ENCODE peak calls at places on chromosomes 16 and 17, in nine cellular contexts. B is AG04449; R is heart right ventricle; L is SHP77; V is activated CD8-positive, alpha-beta memory T cell treated with anti-CD3 and anti-CD28 coated beads, Interleukin-2, amount 50 U/mL, for 4 hours; F is dorsolateral prefrontal cortex; Y is lower lobe of right lung; M is Caki2; Q is HEK293T. X is an unnamed sample.
A peak's percentile ranks its signal among the peaks of the same experiment; 100 is the strongest.

GRCh38 chr17:16066125-16066524 is 66.5 kb downstream of the TTC19 start:
- DNase-seq in B (no peak), R (no peak), L (no peak), V (no peak), F (no peak), Y (no peak), M (no peak), Q (no peak), X (no peak)

GRCh38 chr17:80058311-80058955 is 22.0 kb downstream of the CCDC40 start:
- DNase-seq in B (no peak), R (no peak), L (no peak), V (no peak), F (no peak), Y (no peak), M (no peak), Q (no peak), X (no peak)

GRCh38 chr17:49204521-49204920 is 5.9 kb downstream of the GNGT2 start:
- DNase-seq in B (no peak), R (no peak), L (no peak), V (no peak), F (no peak), Y (no peak), M (no peak), Q (no peak), X (no peak)

GRCh38 chr17:56167491-56167890 is 14.2 kb downstream of the ANKFN1 start:
- DNase-seq in B (no peak), R (no peak), L (no peak), V (no peak), F (no peak), Y (no peak), M (no peak), Q (no peak), X (no peak)

GRCh38 chr17:63113167-63113566 is 147.1 kb downstream of the TANC2 start:
- DNase-seq in B (no peak), R (no peak), L (no peak), V (no peak), F (no peak), Y (no peak), M (no peak), Q (no peak), X (no peak)

GRCh38 chr17:42381898-42382297 is 6.3 kb downstream of the STAT3 start:
- DNase-seq in B (no peak), R (no peak), L (no peak), V (no peak), F (no peak), Y (no peak), M (no peak), Q (no peak), X (no peak)

GRCh38 chr17:16997514-16998429 is 25.9 kb upstream of the TNFRSF13B start:
- DNase-seq in B (no peak), R (no peak), L (no peak), V (peak; percentile 77), F (no peak), Y (no peak), M (no peak), Q (no peak), X (no peak)

GRCh38 chr17:62869885-62870580 is 61.9 kb upstream of the MARCHF10 start:
- DNase-seq in B (peak; percentile 85), R (no peak), L (no peak), V (no peak), F (no peak), Y (no peak), M (no peak), Q (peak; percentile 46), X (no peak)

GRCh38 chr17:50575581-50576210 is 15.2 kb downstream of the CACNA1G start:
- DNase-seq in B (no peak), R (no peak), L (no peak), V (no peak), F (no peak), Y (no peak), M (no peak), Q (no peak), X (peak; percentile 56)

GRCh38 chr16:89338863-89339262 is 121.4 kb downstream of the ZNF778 start:
- DNase-seq in B (no peak), R (no peak), L (no peak), V (no peak), F (no peak), Y (no peak), M (no peak), Q (no peak), X (no peak)

GRCh38 chr17:10674696-10675095 is 17.6 kb upstream of the MYH3 start:
- DNase-seq in B (no peak), R (no peak), L (no peak), V (no peak), F (no peak), Y (no peak), M (no peak), Q (no peak), X (no peak)

GRCh38 chr16:31010539-31010938 is at the start of gene STX1B:
- DNase-seq in B (no peak), R (no peak), L (peak; percentile 58), V (peak; percentile 59), F (peak; percentile 74), Y (no peak), M (no peak), Q (peak; percentile 74), X (no peak)

GRCh38 chr17:29615048-29615385 is 7.7 kb downstream of the CORO6 start:
- DNase-seq in B (no peak), R (no peak), L (no peak), V (peak; percentile 61), F (peak; percentile 70), Y (peak; percentile 79), M (no peak), Q (no peak), X (no peak)

GRCh38 chr17:14334919-14335318 is 34.0 kb downstream of the HS3ST3B1 start:
- DNase-seq in B (no peak), R (peak; percentile 20), L (no peak), V (no peak), F (no peak), Y (no peak), M (no peak), Q (no peak), X (no peak)

GRCh38 chr17:78934681-78935418 is 9.7 kb upstream of the TIMP2 start:
- DNase-seq in B (no peak), R (no peak), L (no peak), V (no peak), F (no peak), Y (no peak), M (no peak), Q (no peak), X (peak; percentile 60)

GRCh38 chr16:68445458-68445857 is 2.9 kb downstream of the SMPD3 start:
- DNase-seq in B (no peak), R (no peak), L (peak; percentile 62), V (no peak), F (peak; percentile 60), Y (no peak), M (no peak), Q (peak; percentile 56), X (no peak)

GRCh38 chr16:85173981-85174751 is 61.9 kb upstream of the CIBAR2 start:
- DNase-seq in B (no peak), R (no peak), L (peak; percentile 91), V (no peak), F (no peak), Y (peak; percentile 42), M (no peak), Q (no peak), X (no peak)

GRCh38 chr17:77395609-77396008 is 254.8 kb downstream of the SEC14L1 start:
- DNase-seq in B (no peak), R (no peak), L (no peak), V (no peak), F (no peak), Y (no peak), M (no peak), Q (no peak), X (no peak)

GRCh38 chr17:47831934-47832327 is 461 bp downstream of the LRRC46 start:
- DNase-seq in B (no peak), R (no peak), L (no peak), V (no peak), F (no peak), Y (no peak), M (no peak), Q (no peak), X (no peak)

GRCh38 chr17:72507370-72507769 is 386.6 kb downstream of the SOX9 start:
- DNase-seq in B (no peak), R (no peak), L (no peak), V (no peak), F (no peak), Y (no peak), M (no peak), Q (no peak), X (no peak)

GRCh38 chr17:57464191-57464864 is 208.0 kb downstream of the MSI2 start:
- DNase-seq in B (no peak), R (peak; percentile 60), L (no peak), V (no peak), F (no peak), Y (no peak), M (no peak), Q (no peak), X (peak; percentile 84)

GRCh38 chr17:35630530-35631148 is 43.5 kb downstream of the AP2B1 start:
- DNase-seq in B (no peak), R (no peak), L (no peak), V (no peak), F (no peak), Y (no peak), M (peak; percentile 32), Q (no peak), X (no peak)

GRCh38 chr16:66563574-66564334 is 2.5 kb upstream of the CMTM1 start:
- DNase-seq in B (no peak), R (no peak), L (no peak), V (no peak), F (no peak), Y (no peak), M (no peak), Q (no peak), X (no peak)

GRCh38 chr17:60744355-60744958 is 66.8 kb downstream of the BCAS3 start:
- DNase-seq in B (no peak), R (no peak), L (no peak), V (no peak), F (no peak), Y (no peak), M (no peak), Q (no peak), X (no peak)

GRCh38 chr17:73645050-73645871 is 1.0 kb upstream of the SDK2 start:
- DNase-seq in B (no peak), R (peak; percentile 31), L (peak; percentile 41), V (peak; percentile 62), F (peak; percentile 67), Y (no peak), M (peak; percentile 66), Q (peak; percentile 69), X (no peak)

GRCh38 chr17:21357696-21358095 is 18.5 kb upstream of the KCNJ12 start:
- DNase-seq in B (no peak), R (no peak), L (no peak), V (no peak), F (no peak), Y (no peak), M (no peak), Q (no peak), X (no peak)

GRCh38 chr16:24478401-24478800 is 61.0 kb upstream of the RBBP6 start:
- DNase-seq in B (no peak), R (no peak), L (no peak), V (no peak), F (no peak), Y (no peak), M (no peak), Q (no peak), X (no peak)

GRCh38 chr16:25176136-25176535 is 40.6 kb upstream of the AQP8 start:
- DNase-seq in B (no peak), R (peak; percentile 5), L (no peak), V (no peak), F (no peak), Y (no peak), M (no peak), Q (no peak), X (no peak)

GRCh38 chr17:63881935-63882601 is at the start of gene GH2:
- DNase-seq in B (no peak), R (peak; percentile 24), L (no peak), V (peak; percentile 58), F (no peak), Y (no peak), M (peak; percentile 40), Q (peak; percentile 86), X (no peak)

GRCh38 chr17:81388612-81389367 is 6.5 kb upstream of the BAHCC1 start:
- DNase-seq in B (no peak), R (no peak), L (peak; percentile 80), V (no peak), F (peak; percentile 67), Y (no peak), M (no peak), Q (no peak), X (peak; percentile 63)

GRCh38 chr17:77435272-77436057 is 294.7 kb downstream of the SEC14L1 start:
- DNase-seq in B (no peak), R (no peak), L (no peak), V (peak; percentile 58), F (no peak), Y (no peak), M (no peak), Q (no peak), X (peak; percentile 40)